ENCODE peak calls at places on chromosome 9, in ten cellular contexts. Y is PC-3, E is MM.1S, G is Karpas-422, W is fibroblast of lung, B is adipocyte, J is neural progenitor cell, F is H9, T is IMR-90, D is K562. K is an unnamed sample.

GRCh38 chr9:108673386-108673785 is 182.4 kb downstream of the ACTL7B start:
- DNase-seq in Y (no peak), W (no peak), T (no peak), F (no peak), J (no peak), D (no peak), G (no peak), B (no peak), E (no peak), K (no peak)

GRCh38 chr9:29865764-29866313 is 2292.6 kb upstream of the C9orf72 start:
- DNase-seq in D (no peak), T (no peak), B (no peak), G (no peak), Y (no peak), J (no peak), W (no peak), F (no peak), E (no peak), K (no peak)

GRCh38 chr9:135714242-135715055 is 12.5 kb downstream of the KCNT1 start:
- DNase-seq in W (no peak), B (peak), F (peak), T (no peak), D (peak), E (no peak), G (no peak), J (peak), Y (no peak), K (peak)

GRCh38 chr9:5714501-5715401 is 85.8 kb downstream of the RIC1 start:
- DNase-seq in Y (peak), J (peak), F (no peak), G (peak), W (peak), B (peak), T (peak), D (no peak), E (no peak), K (no peak)

GRCh38 chr9:88583901-88584596 is 49.1 kb downstream of the NXNL2 start:
- DNase-seq in B (peak), W (peak), G (peak), T (peak), Y (peak), F (no peak), E (no peak), J (peak), D (no peak), K (no peak)

GRCh38 chr9:91354846-91355245 is 6.9 kb downstream of the AUH start:
- DNase-seq in D (no peak), E (no peak), G (no peak), W (peak), Y (no peak), B (peak), F (no peak), T (peak), J (no peak), K (no peak)

GRCh38 chr9:107613314-107613713 is 123.7 kb upstream of the KLF4 start:
- DNase-seq in B (no peak), Y (no peak), T (no peak), D (no peak), F (no peak), J (no peak), G (no peak), W (no peak), E (no peak), K (no peak)

GRCh38 chr9:96048116-96048953 is 172.8 kb downstream of the ERCC6L2 start:
- DNase-seq in D (no peak), J (peak), F (peak), G (no peak), T (no peak), B (no peak), Y (no peak), W (peak), E (no peak), K (peak)

GRCh38 chr9:123686131-123686848 is 243.6 kb downstream of the DENND1A start:
- DNase-seq in G (no peak), T (peak), W (peak), B (no peak), F (no peak), E (no peak), D (no peak), J (no peak), Y (peak), K (no peak)

GRCh38 chr9:129406278-129407225 is 214.3 kb downstream of the C9orf50 start:
- DNase-seq in E (no peak), D (peak), T (no peak), W (no peak), J (no peak), Y (peak), F (no peak), B (no peak), G (peak), K (no peak)

GRCh38 chr9:130181645-130182044 is 9.4 kb downstream of the NCS1 start:
- DNase-seq in Y (no peak), J (no peak), F (no peak), B (no peak), G (no peak), T (no peak), D (no peak), W (no peak), E (no peak), K (no peak)

GRCh38 chr9:97985058-97985861 is 2.1 kb downstream of the ANP32B start:
- DNase-seq in J (peak), W (peak), G (peak), E (peak), F (peak), D (no peak), T (peak), B (peak), Y (peak), K (peak)

GRCh38 chr9:99606955-99607354 is 214.7 kb upstream of the NR4A3 start:
- DNase-seq in E (no peak), W (no peak), B (no peak), Y (no peak), T (no peak), F (no peak), D (peak), G (no peak), J (no peak), K (no peak)

GRCh38 chr9:33881635-33882034 is 64.7 kb downstream of the UBE2R2 start:
- DNase-seq in D (no peak), W (no peak), E (no peak), Y (peak), F (no peak), J (no peak), T (peak), G (no peak), B (peak), K (no peak)

GRCh38 chr9:5799314-5799713 is 33.6 kb downstream of the ERMP1 start:
- DNase-seq in W (peak), Y (peak), T (peak), B (peak), G (no peak), F (no peak), D (no peak), J (peak), E (no peak), K (no peak)

GRCh38 chr9:135692410-135692809 is 6.9 kb downstream of the SOHLH1 start:
- DNase-seq in E (no peak), Y (no peak), J (no peak), G (no peak), F (no peak), T (peak), W (no peak), D (peak), B (peak), K (no peak)

GRCh38 chr9:129665008-129665771 is at the start of gene PRRX2:
- DNase-seq in G (no peak), E (no peak), D (peak), B (peak), F (no peak), Y (no peak), T (peak), W (no peak), J (peak), K (peak)

GRCh38 chr9:123278361-123278760 is 10.0 kb upstream of the STRBP start:
- DNase-seq in D (no peak), T (no peak), G (no peak), Y (no peak), F (no peak), J (no peak), E (no peak), B (no peak), W (no peak), K (no peak)

GRCh38 chr9:132597073-132597775 is 14.8 kb downstream of the BARHL1 start:
- DNase-seq in G (no peak), E (no peak), Y (no peak), D (no peak), T (no peak), F (no peak), B (no peak), J (no peak), W (peak), K (no peak)

GRCh38 chr9:122394265-122395242 is 23.7 kb downstream of the PTGS1 start:
- DNase-seq in J (no peak), E (no peak), B (peak), T (peak), W (peak), F (no peak), G (no peak), Y (peak), D (no peak), K (no peak)

GRCh38 chr9:133558191-133559126 is 24.0 kb downstream of the ADAMTSL2 start:
- DNase-seq in J (peak), F (no peak), G (no peak), W (peak), T (peak), D (peak), B (peak), E (peak), Y (peak), K (peak)

GRCh38 chr9:110142868-110143866 is 64.8 kb downstream of the C9orf152 start:
- DNase-seq in D (no peak), E (peak), F (peak), Y (peak), W (no peak), J (peak), T (no peak), B (no peak), G (peak), K (peak)

GRCh38 chr9:4425358-4426045 is 64.8 kb upstream of the SLC1A1 start:
- DNase-seq in B (peak), T (no peak), E (no peak), J (no peak), G (no peak), W (no peak), F (no peak), D (no peak), Y (no peak), K (no peak)

GRCh38 chr9:129968690-129969485 is 74.1 kb downstream of the FNBP1 start:
- DNase-seq in J (no peak), Y (peak), T (peak), B (peak), F (no peak), E (no peak), W (peak), D (no peak), G (no peak), K (no peak)

GRCh38 chr9:95383198-95383673 is 65.7 kb upstream of the FANCC start:
- DNase-seq in T (peak), E (no peak), W (peak), B (peak), D (no peak), J (no peak), Y (peak), F (no peak), G (no peak), K (peak)

GRCh38 chr9:89426389-89426961 is 71.4 kb downstream of the SEMA4D start:
- DNase-seq in F (no peak), E (peak), Y (no peak), B (no peak), T (no peak), G (no peak), W (no peak), J (no peak), D (no peak), K (no peak)

GRCh38 chr9:37902131-37902530 is 1.8 kb downstream of the SLC25A51 start:
- DNase-seq in T (no peak), J (no peak), B (no peak), D (no peak), Y (no peak), E (no peak), F (no peak), W (no peak), G (no peak), K (no peak)
- H3K9ac ChIP-seq in T (no peak), J (no peak), B (peak), D (peak), Y (peak), E (peak), F (no peak), W (no peak), G (peak), K (no peak)

GRCh38 chr9:27851858-27852257 is 278.6 kb upstream of the C9orf72 start:
- DNase-seq in F (no peak), G (no peak), Y (no peak), J (no peak), T (no peak), E (no peak), D (no peak), B (no peak), W (no peak), K (no peak)

GRCh38 chr9:27853529-27853928 is 280.2 kb upstream of the C9orf72 start:
- DNase-seq in D (no peak), F (no peak), E (no peak), W (no peak), B (no peak), G (no peak), J (no peak), T (no peak), Y (no peak), K (no peak)

GRCh38 chr9:27861887-27862286 is 288.6 kb upstream of the C9orf72 start:
- DNase-seq in D (no peak), G (no peak), B (no peak), J (no peak), Y (no peak), F (no peak), W (no peak), T (no peak), E (peak), K (no peak)

GRCh38 chr9:27856748-27857147 is 283.5 kb upstream of the C9orf72 start:
- DNase-seq in G (no peak), T (no peak), D (no peak), J (no peak), Y (no peak), E (no peak), W (no peak), B (no peak), F (no peak), K (no peak)

DNA sequence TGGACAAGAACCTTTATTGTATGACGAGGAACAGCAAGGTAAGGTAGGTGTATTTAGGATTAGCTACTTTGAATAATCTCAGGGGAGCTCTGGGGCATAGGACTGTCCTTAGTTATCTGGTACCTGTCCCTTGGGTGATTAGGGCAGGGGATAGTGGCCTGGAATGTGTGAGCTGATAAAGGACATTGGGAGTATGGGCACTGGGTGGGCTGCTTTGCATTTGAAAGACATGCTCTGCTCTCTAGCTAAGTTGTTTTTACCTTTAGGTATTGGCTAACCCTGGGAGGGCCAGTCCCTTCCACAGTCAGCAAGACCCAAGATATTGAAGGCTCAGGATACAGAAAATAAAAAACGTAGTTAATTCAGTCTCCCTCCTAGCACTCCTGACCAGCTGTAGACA is 282.8 kb upstream of the C9orf72 start:
- DNase-seq in T (no peak), F (peak), G (no peak), Y (no peak), J (no peak), D (no peak), E (no peak), B (no peak), W (no peak), K (peak)
- H3K9ac ChIP-seq in T (no peak), F (no peak), G (no peak), Y (no peak), J (no peak), D (no peak), E (no peak), B (no peak), W (no peak), K (no peak)

GRCh38 chr9:120365386-120365785 is 214.6 kb downstream of the CDK5RAP2 start:
- DNase-seq in D (no peak), J (no peak), E (no peak), T (no peak), F (no peak), G (no peak), W (no peak), Y (no peak), B (no peak), K (no peak)

GRCh38 chr9:120363697-120364096 is 216.3 kb downstream of the CDK5RAP2 start:
- DNase-seq in T (no peak), G (no peak), D (no peak), Y (no peak), J (no peak), E (no peak), W (no peak), B (no peak), F (no peak), K (no peak)

GRCh38 chr9:120361531-120361930 is 218.4 kb downstream of the CDK5RAP2 start:
- DNase-seq in D (no peak), G (no peak), B (peak), E (no peak), W (no peak), T (no peak), J (no peak), F (no peak), Y (no peak), K (no peak)

GRCh38 chr9:120360046-120360445 is 219.9 kb downstream of the CDK5RAP2 start:
- DNase-seq in Y (no peak), E (no peak), J (no peak), B (no peak), G (no peak), W (peak), T (peak), F (no peak), D (no peak), K (no peak)

GRCh38 chr9:120362446-120362845 is 217.5 kb downstream of the CDK5RAP2 start:
- DNase-seq in T (peak), J (no peak), D (no peak), W (peak), B (no peak), E (no peak), G (no peak), Y (no peak), F (no peak), K (no peak)
- H3K9ac ChIP-seq in T (no peak), J (no peak), D (no peak), W (no peak), B (no peak), E (no peak), G (no peak), Y (no peak), F (no peak), K (no peak)

GRCh38 chr9:72491242-72491641 is 30.2 kb upstream of the TMC1 start:
- DNase-seq in B (no peak), T (no peak), E (no peak), Y (no peak), F (no peak), G (no peak), W (no peak), D (no peak), J (no peak), K (no peak)

GRCh38 chr9:72489986-72490385 is 31.4 kb upstream of the TMC1 start:
- DNase-seq in J (no peak), G (no peak), Y (no peak), E (no peak), F (no peak), W (no peak), B (no peak), T (no peak), D (no peak), K (no peak)

GRCh38 chr9:72497476-72498065 is 23.8 kb upstream of the TMC1 start:
- DNase-seq in T (no peak), B (no peak), G (no peak), F (no peak), J (no peak), Y (no peak), D (no peak), W (no peak), E (no peak), K (no peak)

GRCh38 chr9:72494051-72494450 is 27.4 kb upstream of the TMC1 start:
- DNase-seq in T (no peak), B (no peak), J (peak), D (no peak), Y (no peak), G (no peak), E (no peak), F (no peak), W (no peak), K (no peak)
- H3K9ac ChIP-seq in T (no peak), B (no peak), J (no peak), D (no peak), Y (no peak), G (no peak), E (no peak), F (no peak), W (no peak), K (no peak)

DNA sequence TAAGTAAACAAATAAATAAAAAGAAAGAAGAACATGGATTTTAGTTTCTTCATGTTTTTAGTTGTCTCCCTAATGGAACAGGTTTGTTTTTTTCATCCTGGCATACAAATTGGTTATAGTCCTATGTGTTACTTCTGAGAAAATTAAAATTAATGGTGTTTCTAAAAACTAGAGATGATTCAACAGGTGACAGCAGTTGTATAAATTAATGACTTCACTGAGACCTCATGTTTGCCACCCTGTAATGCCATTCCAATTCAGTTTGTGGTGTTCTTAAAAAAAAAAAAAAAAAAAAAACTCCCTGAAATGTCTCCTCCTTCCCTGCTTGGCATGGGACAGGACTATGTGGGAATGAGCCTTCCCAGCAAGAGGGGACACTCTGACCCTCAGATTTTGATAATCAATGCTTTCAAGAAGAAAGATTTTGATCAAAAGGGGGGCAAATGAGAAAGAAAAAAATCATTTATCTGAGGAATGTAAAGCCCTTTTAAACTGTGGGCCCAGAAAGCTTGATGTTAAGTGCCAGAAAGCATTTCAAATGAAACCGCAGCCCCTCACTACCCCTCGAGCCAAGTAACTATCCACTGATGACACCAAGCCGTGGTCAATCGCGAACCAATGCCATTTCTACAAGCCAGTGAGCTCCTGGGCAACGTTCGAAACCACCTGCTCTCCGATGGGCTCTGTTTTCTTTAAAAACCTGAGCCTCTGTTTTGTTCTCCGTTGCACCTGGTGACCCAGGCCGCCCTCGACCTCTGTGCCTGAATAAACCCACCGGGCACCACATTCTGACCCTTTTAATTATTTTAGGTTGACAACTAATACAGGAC is 909 bp downstream of the EXD3 start:
- DNase-seq in J (no peak), F (peak), D (no peak), W (no peak), G (no peak), B (peak), Y (no peak), E (peak), T (no peak), K (no peak)
- H3K9ac ChIP-seq in J (peak), F (peak), D (peak), W (peak), G (peak), B (peak), Y (peak), E (peak), T (peak), K (peak)

GRCh38 chr9:36749461-36749860 is 176.8 kb downstream of the MELK start:
- DNase-seq in W (no peak), F (no peak), G (peak), J (no peak), Y (no peak), B (no peak), E (no peak), D (no peak), T (no peak), K (no peak)

GRCh38 chr9:36746415-36746814 is 173.7 kb downstream of the MELK start:
- DNase-seq in T (no peak), D (no peak), B (no peak), E (no peak), G (no peak), Y (no peak), W (no peak), F (no peak), J (no peak), K (no peak)

GRCh38 chr9:36755019-36755418 is 182.3 kb downstream of the MELK start:
- DNase-seq in T (no peak), F (no peak), G (no peak), B (no peak), J (no peak), E (no peak), D (no peak), Y (no peak), W (no peak), K (no peak)

GRCh38 chr9:36748322-36748899 is 175.7 kb downstream of the MELK start:
- DNase-seq in W (peak), F (peak), G (peak), E (peak), T (peak), Y (peak), B (peak), J (peak), D (peak), K (peak)

DNA sequence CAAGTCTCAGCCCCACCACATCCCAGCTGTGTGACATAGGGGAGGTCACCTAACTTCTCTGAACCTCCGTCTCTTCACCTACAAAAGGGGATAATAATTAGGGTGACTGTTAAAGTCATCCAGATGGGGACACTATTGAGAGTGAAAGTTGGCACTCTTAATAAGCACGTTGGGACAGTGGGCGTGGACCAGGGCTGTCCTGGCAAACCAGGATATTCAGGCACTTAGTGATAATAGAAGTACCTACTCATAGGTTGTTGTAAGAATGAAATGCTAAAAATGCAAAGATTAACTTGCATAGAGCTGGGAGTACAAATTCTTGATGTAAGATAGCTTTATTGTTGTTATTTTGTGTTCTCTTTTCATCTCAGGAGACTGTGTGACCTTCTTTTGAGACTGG is 177.9 kb downstream of the MELK start:
- DNase-seq in B (no peak), T (no peak), G (no peak), D (no peak), F (no peak), Y (no peak), J (no peak), E (no peak), W (no peak), K (no peak)
- H3K9ac ChIP-seq in B (no peak), T (no peak), G (no peak), D (no peak), F (no peak), Y (no peak), J (no peak), E (no peak), W (no peak), K (no peak)

K was measured in endodermal cell.